ENCODE peak calls at places on chromosomes 5 and 9, in ten cellular contexts. C is psoas muscle, U is MM.1S, Q is Caco-2, F is fibroblast of lung, O is vagina, T is fibroblast of pulmonary artery, N is upper lobe of right lung, G is body of pancreas, J is NB4. S is an unnamed sample.

GRCh38 chr5:55437859-55438206 is 96.9 kb downstream of the PLPP1 start:
- DNase-seq in N (no peak), G (no peak), Q (no peak), T (no peak), O (no peak), U (no peak), J (no peak), F (no peak), C (no peak), S (no peak)

GRCh38 chr9:71911908-71912325 is 478 bp downstream of the C9orf85 start:
- DNase-seq in Q (no peak), T (peak), U (no peak), J (no peak), O (no peak), F (peak), C (no peak), G (no peak), N (no peak), S (no peak)

GRCh38 chr9:38343037-38343436 is 49.5 kb upstream of the ALDH1B1 start:
- DNase-seq in Q (no peak), U (no peak), C (no peak), F (no peak), G (no peak), O (peak), N (no peak), T (no peak), J (no peak), S (no peak)

GRCh38 chr5:166977916-166978434 is 1313.5 kb upstream of the WWC1 start:
- DNase-seq in O (no peak), F (no peak), G (no peak), U (no peak), C (no peak), N (no peak), T (no peak), Q (no peak), J (no peak), S (no peak)

GRCh38 chr9:86749530-86750275 is 197.6 kb downstream of the GAS1 start:
- DNase-seq in Q (no peak), G (no peak), O (no peak), J (no peak), C (no peak), F (peak), T (peak), N (no peak), U (no peak), S (no peak)

GRCh38 chr5:172414618-172415599 is 39.4 kb downstream of the SH3PXD2B start:
- DNase-seq in Q (no peak), T (no peak), F (no peak), J (no peak), N (no peak), U (no peak), C (peak), O (no peak), G (peak), S (no peak)

GRCh38 chr5:149069711-149070110 is 6.8 kb upstream of the SH3TC2 start:
- DNase-seq in O (no peak), Q (no peak), U (no peak), G (peak), T (no peak), J (no peak), C (no peak), N (no peak), F (no peak), S (no peak)

GRCh38 chr9:91809581-91810285 is 140.3 kb downstream of the ROR2 start:
- DNase-seq in Q (no peak), U (no peak), T (no peak), G (no peak), F (peak), O (peak), J (no peak), N (no peak), C (no peak), S (peak)

GRCh38 chr5:6723901-6724300 is 10.7 kb downstream of the TENT4A start:
- DNase-seq in U (no peak), O (no peak), C (no peak), J (no peak), N (no peak), F (no peak), T (no peak), Q (no peak), G (no peak), S (no peak)

GRCh38 chr9:4904322-4905134 is 80.5 kb upstream of the JAK2 start:
- DNase-seq in F (peak), Q (no peak), U (no peak), N (no peak), T (peak), O (no peak), G (no peak), J (peak), C (no peak), S (no peak)

GRCh38 chr9:119003218-119003617 is 366.0 kb downstream of the BRINP1 start:
- DNase-seq in C (no peak), N (no peak), G (no peak), Q (no peak), O (no peak), U (no peak), F (no peak), J (no peak), T (no peak), S (no peak)

GRCh38 chr9:129697111-129697955 is 31.9 kb downstream of the PRRX2 start:
- DNase-seq in J (no peak), F (peak), T (peak), C (peak), N (no peak), O (no peak), G (peak), U (no peak), Q (no peak), S (no peak)

GRCh38 chr5:174336479-174336878 is 291.0 kb downstream of the NSG2 start:
- DNase-seq in U (no peak), J (no peak), G (no peak), Q (no peak), T (no peak), F (no peak), O (no peak), N (no peak), C (no peak), S (no peak)

GRCh38 chr5:109164001-109164400 is 245.8 kb downstream of the PJA2 start:
- DNase-seq in N (no peak), T (no peak), U (no peak), F (no peak), G (no peak), O (no peak), C (no peak), J (no peak), Q (no peak), S (no peak)

GRCh38 chr5:176675676-176676360 is 28.5 kb downstream of the TSPAN17 start:
- DNase-seq in Q (peak), T (peak), J (peak), U (no peak), G (no peak), O (no peak), F (no peak), N (no peak), C (no peak), S (no peak)

GRCh38 chr5:180366303-180366702 is 13.2 kb upstream of the GFPT2 start:
- DNase-seq in F (no peak), G (no peak), N (no peak), C (peak), Q (no peak), O (no peak), U (no peak), J (no peak), T (no peak), S (no peak)

GRCh38 chr9:93292288-93292615 is 108.3 kb downstream of the WNK2 start:
- DNase-seq in Q (no peak), T (no peak), C (no peak), O (no peak), J (no peak), U (no peak), F (no peak), N (no peak), G (no peak), S (peak)

GRCh38 chr9:93292664-93293328 is 108.9 kb downstream of the WNK2 start:
- DNase-seq in Q (no peak), U (no peak), T (no peak), G (no peak), O (no peak), C (no peak), F (no peak), N (peak), J (no peak), S (no peak)

GRCh38 chr9:93288891-93289883 is 105.2 kb downstream of the WNK2 start:
- DNase-seq in J (peak), O (peak), F (peak), N (peak), C (no peak), T (peak), U (no peak), Q (no peak), G (no peak), S (peak)

GRCh38 chr9:93291536-93292287 is 107.8 kb downstream of the WNK2 start:
- DNase-seq in Q (no peak), U (no peak), G (no peak), F (no peak), N (no peak), T (no peak), J (no peak), O (no peak), C (no peak), S (no peak)

GRCh38 chr9:93290495-93291434 is 106.8 kb downstream of the WNK2 start:
- DNase-seq in C (no peak), F (no peak), U (no peak), Q (no peak), J (no peak), N (peak), O (no peak), T (no peak), G (no peak), S (peak)
- TF ChIP-seq CTCF in C (no peak), F (no peak), U (no peak), Q (no peak), J (no peak), N (no peak), O (no peak), T (no peak), G (no peak), S (no peak)

GRCh38 chr9:134486127-134486995 is 155.2 kb upstream of the COL5A1 start:
- DNase-seq in C (no peak), F (no peak), N (peak), G (peak), U (no peak), Q (no peak), T (no peak), J (no peak), O (no peak), S (no peak)

GRCh38 chr9:134485653-134486052 is 155.9 kb upstream of the COL5A1 start:
- DNase-seq in G (no peak), F (no peak), O (no peak), C (no peak), U (no peak), Q (peak), N (no peak), T (no peak), J (no peak), S (no peak)

GRCh38 chr9:134483361-134484184 is 157.3 kb downstream of the RXRA start:
- DNase-seq in J (no peak), C (no peak), F (no peak), O (no peak), Q (no peak), U (no peak), G (no peak), N (peak), T (no peak), S (no peak)

GRCh38 chr9:134482226-134482625 is 156.0 kb downstream of the RXRA start:
- DNase-seq in U (no peak), G (no peak), F (no peak), Q (no peak), N (peak), C (no peak), T (no peak), O (no peak), J (no peak), S (no peak)

GRCh38 chr9:134484479-134484878 is 157.1 kb upstream of the COL5A1 start:
- DNase-seq in N (peak), Q (no peak), F (no peak), J (no peak), G (peak), U (no peak), O (no peak), C (no peak), T (no peak), S (no peak)
- TF ChIP-seq CTCF in N (no peak), Q (no peak), F (no peak), J (no peak), G (no peak), U (no peak), O (no peak), C (no peak), T (no peak), S (no peak)

GRCh38 chr9:69204378-69204777 is 30.3 kb downstream of the TJP2 start:
- DNase-seq in J (no peak), O (no peak), C (no peak), G (no peak), U (no peak), F (peak), Q (no peak), N (no peak), T (no peak), S (no peak)

GRCh38 chr9:69197687-69198086 is 23.6 kb downstream of the TJP2 start:
- DNase-seq in O (no peak), J (no peak), F (no peak), U (no peak), C (no peak), N (no peak), G (no peak), T (no peak), Q (no peak), S (no peak)

GRCh38 chr9:69202556-69202955 is 28.5 kb downstream of the TJP2 start:
- DNase-seq in F (no peak), C (no peak), G (no peak), Q (no peak), J (no peak), U (no peak), T (no peak), N (no peak), O (no peak), S (no peak)

GRCh38 chr9:69198526-69199250 is 24.6 kb downstream of the TJP2 start:
- DNase-seq in C (no peak), U (no peak), J (no peak), Q (no peak), G (no peak), N (no peak), F (peak), T (no peak), O (no peak), S (no peak)

GRCh38 chr9:69200071-69200470 is 26.0 kb downstream of the TJP2 start:
- DNase-seq in J (peak), O (no peak), C (no peak), U (no peak), F (peak), T (peak), N (no peak), Q (no peak), G (no peak), S (no peak)
- TF ChIP-seq CTCF in J (no peak), O (no peak), C (no peak), U (no peak), F (no peak), T (peak), N (no peak), Q (no peak), G (no peak), S (no peak)

GRCh38 chr5:1108865-1109174 is 3.0 kb downstream of the SLC12A7 start:
- DNase-seq in C (no peak), O (no peak), Q (no peak), N (no peak), F (no peak), G (no peak), U (no peak), T (no peak), J (no peak), S (no peak)

GRCh38 chr5:1106385-1107166 is 5.3 kb downstream of the SLC12A7 start:
- DNase-seq in T (no peak), C (no peak), N (no peak), J (no peak), F (no peak), O (no peak), U (no peak), Q (no peak), G (no peak), S (no peak)

GRCh38 chr5:1108008-1108864 is 3.6 kb downstream of the SLC12A7 start:
- DNase-seq in C (no peak), T (no peak), Q (no peak), N (no peak), J (peak), F (no peak), U (no peak), O (no peak), G (no peak), S (no peak)

GRCh38 chr5:1105350-1106265 is 6.3 kb downstream of the SLC12A7 start:
- DNase-seq in F (no peak), J (peak), T (no peak), O (no peak), N (no peak), C (no peak), U (no peak), Q (peak), G (peak), S (peak)

GRCh38 chr5:1107167-1108007 is 4.5 kb downstream of the SLC12A7 start:
- DNase-seq in Q (peak), F (no peak), G (no peak), N (no peak), J (no peak), T (no peak), U (no peak), C (no peak), O (no peak), S (no peak)
- TF ChIP-seq CTCF in Q (no peak), F (no peak), G (no peak), N (no peak), J (no peak), T (no peak), U (no peak), C (no peak), O (no peak), S (no peak)

DNA sequence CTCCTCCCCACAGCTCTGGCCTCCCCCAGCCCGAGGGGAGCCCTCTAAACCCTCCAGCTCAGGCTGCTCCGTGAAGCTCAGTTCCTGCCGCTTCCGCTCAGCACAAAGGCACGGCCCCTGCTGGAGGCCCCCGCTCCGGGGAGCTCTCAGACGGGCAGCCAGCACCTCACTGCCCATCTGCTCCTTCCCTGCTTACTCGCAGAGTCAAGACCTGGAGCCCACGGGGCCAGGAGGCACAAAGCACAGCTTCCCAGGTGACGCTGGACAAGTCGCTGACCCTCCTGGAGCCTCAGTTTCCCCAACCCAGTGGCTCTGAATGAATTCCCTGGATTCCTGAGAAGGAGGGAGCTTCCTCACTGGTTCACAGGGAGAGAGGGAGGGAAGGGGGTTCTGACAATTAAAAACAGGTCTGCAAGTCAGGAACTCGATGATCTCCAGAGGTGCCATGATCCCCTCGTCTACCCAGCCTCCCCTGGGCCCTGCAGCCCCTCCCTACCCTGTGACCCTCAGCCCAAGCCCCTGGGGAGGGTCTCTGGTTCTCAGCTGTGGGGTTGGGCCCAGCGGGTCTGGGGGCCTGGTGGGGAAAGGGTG is 36.2 kb downstream of the VAV2 start:
- DNase-seq in F (peak), N (no peak), C (peak), T (peak), O (no peak), G (peak), Q (no peak), J (peak), U (no peak), S (peak)
- TF ChIP-seq CTCF in F (no peak), N (no peak), C (no peak), T (peak), O (no peak), G (no peak), Q (no peak), J (no peak), U (no peak), S (no peak)

GRCh38 chr9:110248361-110248760 is 7.9 kb downstream of the TXN start:
- DNase-seq in N (no peak), J (no peak), Q (no peak), O (no peak), U (no peak), C (no peak), T (peak), G (no peak), F (no peak), S (no peak)
- TF ChIP-seq CTCF in N (no peak), J (no peak), Q (no peak), O (no peak), U (no peak), C (no peak), T (no peak), G (no peak), F (no peak), S (no peak)

DNA sequence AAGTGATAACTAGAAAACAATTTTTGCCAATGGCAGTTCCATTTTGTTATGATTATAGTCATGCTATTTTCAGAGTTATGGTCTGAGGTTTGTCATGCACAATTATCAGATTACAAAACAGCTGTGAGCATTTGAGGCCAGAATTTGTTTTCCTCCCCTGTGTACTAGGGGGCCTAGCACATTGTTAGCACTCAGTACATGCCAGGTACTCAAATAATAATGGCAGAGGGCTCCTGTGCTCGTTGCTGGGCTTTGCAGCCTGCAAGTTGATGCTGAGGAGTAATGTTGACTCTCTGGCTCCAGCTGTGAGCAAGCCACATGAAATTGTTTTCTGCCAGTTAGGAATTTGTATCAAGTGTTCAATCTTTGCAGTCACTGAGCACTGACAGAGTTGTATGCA is 6.9 kb downstream of the DNAI1 start:
- DNase-seq in F (no peak), U (no peak), O (no peak), G (no peak), J (no peak), C (no peak), T (no peak), Q (no peak), N (no peak), S (no peak)
- TF ChIP-seq CTCF in F (no peak), U (no peak), O (no peak), G (no peak), J (no peak), C (no peak), T (no peak), Q (no peak), N (no peak), S (no peak)

DNA sequence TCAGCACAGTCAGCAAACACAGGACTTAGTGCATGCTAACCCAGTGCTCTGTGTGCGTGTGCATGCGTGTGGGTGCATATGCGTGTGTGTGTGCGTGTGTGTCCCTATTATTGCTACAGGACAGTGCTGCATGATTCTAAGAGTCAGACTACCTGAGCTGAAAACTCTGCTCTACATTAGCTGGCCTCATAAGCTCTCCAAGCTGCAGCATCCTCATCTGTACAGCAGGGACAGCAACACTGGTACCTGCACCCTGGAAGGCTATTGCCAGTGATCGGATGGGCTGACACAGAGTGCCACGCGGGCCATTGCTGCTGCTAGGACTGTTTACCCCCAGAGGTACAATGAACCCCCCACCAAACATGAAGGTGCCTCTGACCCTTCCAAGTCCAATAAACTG is 1.2 kb downstream of the ADAMTS12 start:
- DNase-seq in U (no peak), N (no peak), J (no peak), G (no peak), Q (no peak), O (no peak), C (no peak), T (peak), F (peak), S (peak)
- TF ChIP-seq CTCF in U (no peak), N (no peak), J (no peak), G (no peak), Q (no peak), O (no peak), C (no peak), T (peak), F (peak), S (no peak)

S was measured in GM13976.